ENCODE peak calls at places on chromosomes 1 and 21, in eight cellular contexts. G, T, F, M, J, N, Z and D are unnamed samples.

GRCh38 chr1:935751-936231 is 12.1 kb downstream of the SAMD11 start:
- DNase-seq in G (no peak), T (peak; percentile 43), F (no peak), M (no peak), J (no peak), N (peak; percentile 56), Z (no peak), D (no peak)

GRCh38 chr1:62070384-62071011 is 124.2 kb upstream of the L1TD1 start:
- DNase-seq in G (no peak), T (no peak), F (no peak), M (no peak), J (peak; percentile 44), N (no peak), Z (no peak), D (peak; percentile 16)

GRCh38 chr1:160163612-160164011 is 12.2 kb downstream of the ATP1A4 start:
- DNase-seq in G (no peak), T (no peak), F (no peak), M (no peak), J (no peak), N (no peak), Z (no peak), D (peak; percentile 19)

GRCh38 chr1:198890531-198890930 is 251.7 kb downstream of the PTPRC start:
- DNase-seq in G (no peak), T (no peak), F (no peak), M (no peak), J (peak; percentile 53), N (no peak), Z (no peak), D (peak; percentile 83)

GRCh38 chr1:58190614-58191013 is 355.9 kb downstream of the OMA1 start:
- DNase-seq in G (no peak), T (no peak), F (no peak), M (no peak), J (no peak), N (no peak), Z (no peak), D (no peak)

GRCh38 chr1:6331543-6332246 is 61.9 kb downstream of the ACOT7 start:
- DNase-seq in G (no peak), T (no peak), F (no peak), M (no peak), J (no peak), N (no peak), Z (peak; percentile 63), D (no peak)

GRCh38 chr1:46466477-46467182 is 23.0 kb upstream of the DMBX1 start:
- DNase-seq in G (no peak), T (peak; percentile 55), F (peak; percentile 21), M (no peak), J (no peak), N (peak; percentile 49), Z (no peak), D (no peak)

GRCh38 chr1:223714849-223715709 is 2.7 kb downstream of the CAPN2 start:
- DNase-seq in G (no peak), T (no peak), F (no peak), M (peak; percentile 75), J (peak; percentile 47), N (no peak), Z (no peak), D (peak; percentile 97)

GRCh38 chr1:185679220-185679619 is 55.0 kb upstream of the HMCN1 start:
- DNase-seq in G (no peak), T (no peak), F (no peak), M (no peak), J (peak; percentile 22), N (no peak), Z (no peak), D (no peak)

GRCh38 chr1:76426606-76427005 is 352.1 kb downstream of the ST6GALNAC3 start:
- DNase-seq in G (no peak), T (no peak), F (no peak), M (no peak), J (peak; percentile 26), N (no peak), Z (no peak), D (peak; percentile 68)

GRCh38 chr21:45427331-45428271 is 22.6 kb downstream of the COL18A1 start:
- DNase-seq in G (no peak), T (peak; percentile 76), F (peak; percentile 64), M (peak; percentile 57), J (peak; percentile 93), N (no peak), Z (peak; percentile 72), D (peak; percentile 96)

GRCh38 chr1:179190861-179191260 is 38.6 kb downstream of the ABL2 start:
- DNase-seq in G (no peak), T (no peak), F (no peak), M (no peak), J (peak; percentile 56), N (peak; percentile 39), Z (no peak), D (peak; percentile 17)

GRCh38 chr1:232574867-232575523 is 54.9 kb downstream of the SIPA1L2 start:
- DNase-seq in G (no peak), T (no peak), F (no peak), M (no peak), J (no peak), N (no peak), Z (no peak), D (peak; percentile 24)

GRCh38 chr1:56180806-56181205 is 398.6 kb downstream of the PLPP3 start:
- DNase-seq in G (no peak), T (no peak), F (no peak), M (no peak), J (peak; percentile 30), N (no peak), Z (no peak), D (peak; percentile 41)

GRCh38 chr1:171645553-171646336 is 6.7 kb downstream of the MYOC start:
- DNase-seq in G (no peak), T (peak; percentile 35), F (peak; percentile 13), M (peak; percentile 82), J (peak; percentile 51), N (peak; percentile 88), Z (no peak), D (peak; percentile 61)

GRCh38 chr1:230824571-230825060 is 43.7 kb downstream of the C1orf198 start:
- DNase-seq in G (no peak), T (peak; percentile 44), F (peak; percentile 27), M (no peak), J (peak; percentile 29), N (no peak), Z (no peak), D (no peak)

GRCh38 chr1:117059334-117059677 is 820 bp upstream of the TTF2 start:
- DNase-seq in G (no peak), T (peak; percentile 91), F (peak; percentile 77), M (no peak), J (no peak), N (peak; percentile 44), Z (peak; percentile 89), D (no peak)

GRCh38 chr1:184753608-184754478 is 815 bp downstream of the EDEM3 start:
- DNase-seq in G (peak; percentile 39), T (peak; percentile 59), F (peak; percentile 39), M (no peak), J (peak; percentile 39), N (peak; percentile 59), Z (peak; percentile 80), D (peak; percentile 58)

GRCh38 chr21:15415541-15416261 is 314.1 kb upstream of the USP25 start:
- DNase-seq in G (no peak), T (no peak), F (no peak), M (no peak), J (peak; percentile 62), N (no peak), Z (no peak), D (no peak)

GRCh38 chr1:150613061-150613920 is 16.1 kb downstream of the ENSA start:
- DNase-seq in G (no peak), T (peak; percentile 42), F (no peak), M (peak; percentile 55), J (peak; percentile 98), N (no peak), Z (no peak), D (peak; percentile 93)

GRCh38 chr1:90761781-90762589 is 44.9 kb upstream of the BARHL2 start:
- DNase-seq in G (no peak), T (peak; percentile 61), F (peak; percentile 56), M (no peak), J (no peak), N (no peak), Z (no peak), D (no peak)

GRCh38 chr1:210417881-210418280 is 89.2 kb downstream of the HHAT start:
- DNase-seq in G (no peak), T (no peak), F (no peak), M (no peak), J (no peak), N (no peak), Z (no peak), D (no peak)

GRCh38 chr1:36625959-36626337 is 143.2 kb upstream of the CSF3R start:
- DNase-seq in G (no peak), T (no peak), F (no peak), M (no peak), J (no peak), N (no peak), Z (no peak), D (no peak)

GRCh38 chr1:27523666-27524020 is 33.7 kb upstream of the WASF2 start:
- DNase-seq in G (no peak), T (no peak), F (no peak), M (no peak), J (no peak), N (no peak), Z (no peak), D (no peak)

GRCh38 chr1:236117710-236118109 is 24.6 kb upstream of the GPR137B start:
- DNase-seq in G (no peak), T (no peak), F (no peak), M (no peak), J (no peak), N (no peak), Z (no peak), D (no peak)

GRCh38 chr1:116766616-116767469 is 12.6 kb downstream of the CD2 start:
- DNase-seq in G (no peak), T (no peak), F (no peak), M (no peak), J (no peak), N (no peak), Z (no peak), D (peak; percentile 29)

GRCh38 chr1:54989473-54989872 is 9.0 kb downstream of the TMEM61 start:
- DNase-seq in G (no peak), T (peak; percentile 78), F (peak; percentile 77), M (no peak), J (no peak), N (no peak), Z (peak; percentile 85), D (no peak)

GRCh38 chr1:207644852-207645631 is at the start of gene CR1L:
- DNase-seq in G (no peak), T (peak; percentile 89), F (peak; percentile 68), M (no peak), J (peak; percentile 45), N (peak; percentile 79), Z (peak; percentile 73), D (peak; percentile 53)
- H3K4me3 ChIP-seq in G (peak within 1 kb of the TSS; percentile 71), T (no peak within 1 kb of the TSS), F (peak within 1 kb of the TSS; percentile 40), M (peak within 1 kb of the TSS; percentile 41), J (peak within 1 kb of the TSS; percentile 65), N (peak within 1 kb of the TSS; percentile 39), Z (no peak within 1 kb of the TSS), D (peak within 1 kb of the TSS; percentile 71)

GRCh38 chr1:17826165-17826488 is 71.0 kb downstream of the ACTL8 start:
- DNase-seq in G (no peak), T (peak; percentile 68), F (peak; percentile 19), M (no peak), J (peak; percentile 42), N (peak; percentile 66), Z (peak; percentile 57), D (peak; percentile 34)
- TF ChIP-seq CTCF in G (no peak), T (peak; percentile 50), F (peak; percentile 55), M (peak; percentile 86), J (peak; percentile 71), N (peak; percentile 53), Z (peak; percentile 61), D (peak; percentile 75)

GRCh38 chr1:107358611-107359342 is 217.9 kb downstream of the NTNG1 start:
- DNase-seq in G (no peak), T (no peak), F (no peak), M (no peak), J (no peak), N (no peak), Z (no peak), D (no peak)
- H3K4me3 ChIP-seq in G (no peak overlapping the region), T (no peak overlapping the region), F (no peak overlapping the region), M (no peak overlapping the region), J (no peak overlapping the region), N (no peak overlapping the region), Z (no peak overlapping the region), D (no peak overlapping the region)

GRCh38 chr1:212457740-212458338 is 25.1 kb downstream of the NENF start:
- DNase-seq in G (no peak), T (peak; percentile 37), F (no peak), M (no peak), J (peak; percentile 63), N (no peak), Z (no peak), D (peak; percentile 41)
- TF ChIP-seq CTCF in G (peak; percentile 48), T (peak; percentile 19), F (no peak), M (peak; percentile 59), J (peak; percentile 49), N (peak; percentile 54), Z (peak; percentile 40), D (peak; percentile 56)